ENCODE peak calls at places on chromosomes 12 and 14, in ten cellular contexts. I is epithelial cell of proximal tubule; L is CD4-positive, alpha-beta T cell; C is GM12865; G is upper lobe of left lung; Q is mucosa of descending colon; O is glutamatergic neuron; D is upper lobe of right lung; H is WERI-Rb-1; T is pancreas. U is an unnamed sample.

GRCh38 chr12:45231515-45232145 is 15.7 kb downstream of the ANO6 start:
- DNase-seq in C (no peak), Q (no peak), L (no peak), G (no peak), H (no peak), O (no peak), I (no peak), D (no peak), T (no peak), U (no peak)

GRCh38 chr14:90675399-90675798 is 140.8 kb downstream of the TTC7B start:
- DNase-seq in L (no peak), Q (no peak), G (peak; percentile 41), O (no peak), T (no peak), C (no peak), H (no peak), I (no peak), D (no peak), U (no peak)

GRCh38 chr14:98808494-98809407 is 463.2 kb downstream of the BCL11B start:
- DNase-seq in T (no peak), Q (no peak), H (no peak), D (no peak), C (no peak), L (no peak), I (no peak), G (no peak), O (no peak), U (no peak)

GRCh38 chr12:29783773-29784666 is at the start of gene TMTC1:
- DNase-seq in C (no peak), L (no peak), G (peak; percentile 91), Q (peak; percentile 48), O (peak; percentile 81), H (peak; percentile 74), T (peak; percentile 40), I (no peak), D (peak; percentile 76), U (no peak)

GRCh38 chr14:92646952-92647461 is 101.4 kb downstream of the LGMN start:
- DNase-seq in Q (no peak), D (no peak), T (no peak), L (no peak), I (no peak), H (no peak), O (no peak), G (no peak), C (no peak), U (no peak)

GRCh38 chr12:47730341-47730744 is 5.1 kb upstream of the ENDOU start:
- DNase-seq in Q (no peak), C (no peak), O (no peak), L (no peak), T (peak; percentile 64), H (no peak), D (no peak), G (no peak), I (no peak), U (no peak)

GRCh38 chr14:52080171-52080800 is 11.4 kb upstream of the NID2 start:
- DNase-seq in T (no peak), O (no peak), L (no peak), I (peak; percentile 74), G (no peak), H (no peak), C (no peak), D (no peak), Q (no peak), U (no peak)

GRCh38 chr12:51172515-51173431 is at the start of gene TFCP2:
- DNase-seq in T (peak; percentile 94), H (peak; percentile 95), O (peak; percentile 94), I (peak; percentile 78), D (peak; percentile 99), L (peak; percentile 90), G (peak; percentile 97), Q (peak; percentile 97), C (peak; percentile 97), U (peak; percentile 84)

GRCh38 chr12:53453953-53454640 is 2.2 kb downstream of the PCBP2 start:
- DNase-seq in G (no peak), I (no peak), T (no peak), Q (no peak), O (no peak), H (no peak), D (no peak), C (no peak), L (no peak), U (no peak)

GRCh38 chr12:53451661-53452158 is at the start of gene PCBP2:
- DNase-seq in Q (peak; percentile 96), L (peak; percentile 99), T (peak; percentile 99), O (peak; percentile 97), C (peak; percentile 100), I (peak; percentile 90), D (peak; percentile 99), H (peak; percentile 99), G (peak; percentile 98), U (peak; percentile 92)

GRCh38 chr12:53450936-53451335 is 966 bp upstream of the PCBP2 start:
- DNase-seq in G (no peak), O (no peak), H (no peak), Q (no peak), L (no peak), C (no peak), D (no peak), T (no peak), I (no peak), U (no peak)

GRCh38 chr12:53454710-53455109 is 2.8 kb downstream of the PCBP2 start:
- DNase-seq in O (no peak), C (no peak), D (no peak), G (no peak), Q (no peak), L (no peak), I (no peak), H (peak; percentile 84), T (no peak), U (no peak)

GRCh38 chr12:53452159-53453077 is 516 bp downstream of the PCBP2 start:
- DNase-seq in L (peak; percentile 77), D (peak; percentile 93), Q (peak; percentile 85), T (peak; percentile 88), O (peak; percentile 86), G (peak; percentile 96), H (peak; percentile 93), I (no peak), C (peak; percentile 91), U (peak; percentile 81)
- TF ChIP-seq CTCF in L (peak; percentile 51), D (peak; percentile 39), Q (no peak), T (no peak), O (peak; percentile 29), G (no peak), H (no peak), I (peak; percentile 37), C (peak; percentile 46), U (no peak)

GRCh38 chr14:44154889-44155288 is 352.2 kb downstream of the FSCB start:
- DNase-seq in D (no peak), Q (no peak), O (no peak), T (no peak), H (no peak), L (no peak), I (no peak), G (no peak), C (no peak), U (no peak)

GRCh38 chr14:44154446-44154845 is 352.6 kb downstream of the FSCB start:
- DNase-seq in H (no peak), C (no peak), L (no peak), D (no peak), G (no peak), I (no peak), T (no peak), O (no peak), Q (no peak), U (no peak)

GRCh38 chr14:44151120-44151519 is 356.0 kb downstream of the FSCB start:
- DNase-seq in T (no peak), H (no peak), Q (no peak), O (no peak), C (no peak), I (no peak), L (no peak), G (no peak), D (no peak), U (no peak)

DNA sequence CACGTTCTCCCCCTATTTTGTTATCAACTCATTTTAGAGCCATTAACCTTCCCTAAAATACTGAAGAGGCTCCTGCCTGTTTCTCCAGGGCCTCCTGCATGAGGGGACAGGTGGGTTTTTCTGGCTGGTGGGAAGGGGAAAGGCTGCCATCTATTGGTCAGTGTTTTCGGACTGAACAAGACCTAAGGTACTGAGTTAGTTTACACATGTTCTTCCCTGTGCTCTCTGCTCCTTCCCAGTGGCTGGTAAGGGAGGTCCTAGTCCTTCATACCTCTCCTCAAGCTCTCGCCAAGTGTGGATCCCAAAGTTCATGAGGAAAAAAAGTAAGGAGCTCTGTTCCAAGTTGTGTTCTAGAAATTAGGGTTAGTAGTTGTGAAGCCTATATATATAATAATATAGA is 357.5 kb downstream of the FSCB start:
- DNase-seq in L (no peak), D (no peak), G (no peak), T (no peak), C (peak; percentile 0), I (no peak), O (peak; percentile 60), H (peak; percentile 44), Q (peak; percentile 8), U (no peak)
- TF ChIP-seq CTCF in L (no peak), D (no peak), G (no peak), T (no peak), C (no peak), I (peak; percentile 48), O (peak; percentile 43), H (peak; percentile 65), Q (no peak), U (no peak)

GRCh38 chr12:103966736-103967135 is 1.1 kb downstream of the TDG start:
- DNase-seq in G (no peak), D (no peak), H (no peak), O (no peak), Q (no peak), T (no peak), L (no peak), C (no peak), I (no peak), U (no peak)

GRCh38 chr12:103964805-103965204 is 867 bp upstream of the TDG start:
- DNase-seq in C (no peak), Q (no peak), O (no peak), I (no peak), L (no peak), T (no peak), D (no peak), G (no peak), H (no peak), U (no peak)

GRCh38 chr12:103965255-103965589 is 450 bp upstream of the TDG start:
- DNase-seq in G (no peak), I (no peak), L (no peak), C (no peak), Q (no peak), O (no peak), H (no peak), T (no peak), D (no peak), U (no peak)

GRCh38 chr12:103962493-103962892 is 3.2 kb upstream of the TDG start:
- DNase-seq in Q (no peak), G (no peak), D (no peak), C (no peak), L (no peak), H (no peak), T (no peak), O (no peak), I (no peak), U (no peak)

GRCh38 chr12:103965590-103966407 is at the start of gene TDG:
- DNase-seq in H (peak; percentile 99), Q (peak; percentile 97), C (peak; percentile 99), I (peak; percentile 72), L (peak; percentile 97), G (peak; percentile 96), T (peak; percentile 97), O (peak; percentile 98), D (peak; percentile 99), U (peak; percentile 85)
- TF ChIP-seq CTCF in H (peak; percentile 6), Q (no peak), C (no peak), I (peak; percentile 23), L (peak; percentile 18), G (peak; percentile 22), T (no peak), O (no peak), D (peak; percentile 18), U (no peak)

DNA sequence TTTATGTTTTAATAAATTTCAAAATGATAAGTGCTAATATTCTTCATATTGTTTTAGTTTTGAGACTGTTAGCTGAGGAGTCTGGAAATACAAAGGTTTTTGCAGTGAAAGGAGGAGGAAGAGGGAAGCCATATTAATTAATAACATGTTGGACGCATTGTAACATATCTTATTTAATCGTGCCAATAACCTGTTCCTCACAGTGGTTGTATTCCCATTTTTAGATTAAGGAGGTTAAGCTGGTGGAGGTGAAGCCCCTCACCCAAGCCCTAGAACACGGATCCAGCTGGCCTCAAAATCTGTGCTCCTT is 92.4 kb downstream of the EML1 start:
- DNase-seq in L (no peak), D (no peak), C (no peak), G (no peak), I (no peak), T (no peak), Q (no peak), O (no peak), H (no peak), U (no peak)
- TF ChIP-seq CTCF in L (peak; percentile 38), D (no peak), C (no peak), G (no peak), I (no peak), T (no peak), Q (no peak), O (peak; percentile 38), H (no peak), U (no peak)